ENCODE peak calls at places on chromosomes 16 and 17, in seven cellular contexts. Y, V, U, R, D, C and Q are unnamed samples.
A peak's percentile ranks its signal among the peaks of the same experiment; 100 is the strongest.

GRCh38 chr16:15536813-15537212 is 102.4 kb downstream of the BMERB1 start:
- DNase-seq in Y (no peak), V (no peak), U (no peak), R (no peak), D (no peak), C (no peak), Q (no peak)

GRCh38 chr16:31350275-31351005 is 4.5 kb upstream of the ITGAX start:
- DNase-seq in Y (peak; percentile 56), V (no peak), U (no peak), R (no peak), D (peak; percentile 73), C (no peak), Q (no peak)

GRCh38 chr16:12801511-12802042 is 2.1 kb downstream of the CPPED1 start:
- DNase-seq in Y (peak; percentile 12), V (no peak), U (peak; percentile 3), R (peak; percentile 69), D (no peak), C (no peak), Q (no peak)

GRCh38 chr17:43601280-43602050 is 55.3 kb upstream of the ETV4 start:
- DNase-seq in Y (no peak), V (peak; percentile 25), U (peak; percentile 27), R (peak; percentile 70), D (no peak), C (no peak), Q (no peak)

GRCh38 chr17:80779961-80780380 is 211.7 kb upstream of the CHMP6 start:
- DNase-seq in Y (no peak), V (no peak), U (no peak), R (peak; percentile 19), D (no peak), C (no peak), Q (peak; percentile 48)

GRCh38 chr16:15861996-15862395 is 5.2 kb upstream of the MYH11 start:
- DNase-seq in Y (no peak), V (no peak), U (no peak), R (no peak), D (no peak), C (no peak), Q (no peak)

GRCh38 chr16:52799149-52799548 is 252.2 kb upstream of the TOX3 start:
- DNase-seq in Y (no peak), V (no peak), U (no peak), R (no peak), D (no peak), C (no peak), Q (no peak)

GRCh38 chr17:49213803-49214202 is 3.3 kb downstream of the ABI3 start:
- DNase-seq in Y (no peak), V (no peak), U (no peak), R (no peak), D (no peak), C (no peak), Q (no peak)

GRCh38 chr16:78538919-78539318 is 439.5 kb downstream of the WWOX start:
- DNase-seq in Y (no peak), V (no peak), U (no peak), R (no peak), D (no peak), C (no peak), Q (no peak)

GRCh38 chr17:8318536-8318935 is 8.5 kb downstream of the ARHGEF15 start:
- DNase-seq in Y (no peak), V (no peak), U (no peak), R (no peak), D (no peak), C (no peak), Q (no peak)

GRCh38 chr17:8322078-8322477 is 12.0 kb downstream of the ARHGEF15 start:
- DNase-seq in Y (no peak), V (no peak), U (no peak), R (no peak), D (no peak), C (no peak), Q (no peak)

GRCh38 chr17:8320262-8320661 is 10.2 kb downstream of the ARHGEF15 start:
- DNase-seq in Y (no peak), V (no peak), U (no peak), R (no peak), D (no peak), C (no peak), Q (no peak)

GRCh38 chr17:8318010-8318409 is 8.0 kb downstream of the ARHGEF15 start:
- DNase-seq in Y (no peak), V (no peak), U (no peak), R (no peak), D (no peak), C (no peak), Q (no peak)

GRCh38 chr17:8320990-8321389 is 10.9 kb downstream of the ARHGEF15 start:
- DNase-seq in Y (no peak), V (no peak), U (no peak), R (no peak), D (no peak), C (no peak), Q (no peak)
- H3K4me1 ChIP-seq in Y (no peaks in the 10 kb centered on the region), V (no peaks in the 10 kb centered on the region), U (no peaks in the 10 kb centered on the region), R (no peaks in the 10 kb centered on the region), D (peaks cover 16% of the 10 kb centered on the region), C (no peaks in the 10 kb centered on the region), Q (no peaks in the 10 kb centered on the region)

GRCh38 chr16:66554021-66554420 is 1.6 kb downstream of the CKLF start:
- DNase-seq in Y (no peak), V (no peak), U (no peak), R (no peak), D (no peak), C (no peak), Q (no peak)
- H3K4me1 ChIP-seq in Y (peaks cover 87% of the 10 kb centered on the region), V (no peaks in the 10 kb centered on the region), U (peaks cover 19% of the 10 kb centered on the region), R (peaks cover 11% of the 10 kb centered on the region), D (peaks cover 63% of the 10 kb centered on the region), C (peaks cover 63% of the 10 kb centered on the region), Q (peaks cover 34% of the 10 kb centered on the region)

GRCh38 chr17:17200831-17201230 is 5.3 kb downstream of the PLD6 start:
- DNase-seq in Y (no peak), V (no peak), U (no peak), R (no peak), D (no peak), C (no peak), Q (no peak)

GRCh38 chr17:17201271-17201670 is 4.9 kb downstream of the PLD6 start:
- DNase-seq in Y (no peak), V (no peak), U (no peak), R (no peak), D (no peak), C (no peak), Q (no peak)

GRCh38 chr17:17203173-17203730 is 2.9 kb downstream of the PLD6 start:
- DNase-seq in Y (no peak), V (no peak), U (no peak), R (no peak), D (no peak), C (no peak), Q (no peak)

GRCh38 chr17:17200311-17200710 is 5.8 kb downstream of the PLD6 start:
- DNase-seq in Y (no peak), V (no peak), U (no peak), R (no peak), D (no peak), C (no peak), Q (no peak)

GRCh38 chr17:17201907-17202306 is 4.2 kb downstream of the PLD6 start:
- DNase-seq in Y (no peak), V (no peak), U (no peak), R (no peak), D (no peak), C (no peak), Q (no peak)
- H3K4me1 ChIP-seq in Y (peaks cover 26% of the 10 kb centered on the region), V (peaks cover 19% of the 10 kb centered on the region), U (peaks cover 12% of the 10 kb centered on the region), R (peaks cover 14% of the 10 kb centered on the region), D (peaks cover 31% of the 10 kb centered on the region), C (peaks cover 31% of the 10 kb centered on the region), Q (peaks cover 72% of the 10 kb centered on the region)

GRCh38 chr16:67158637-67159600 is 790 bp downstream of the TRADD start:
- DNase-seq in Y (peak; percentile 92), V (no peak), U (no peak), R (peak; percentile 30), D (peak; percentile 79), C (peak; percentile 78), Q (no peak)
- H3K4me1 ChIP-seq in Y (peaks cover 72% of the 10 kb centered on the region), V (peaks cover 27% of the 10 kb centered on the region), U (peaks cover 44% of the 10 kb centered on the region), R (peaks cover 4% of the 10 kb centered on the region), D (peaks cover 53% of the 10 kb centered on the region), C (peaks cover 69% of the 10 kb centered on the region), Q (no peaks in the 10 kb centered on the region)

GRCh38 chr17:81801327-81801726 is 2.6 kb upstream of the GCGR start:
- DNase-seq in Y (no peak), V (no peak), U (no peak), R (no peak), D (no peak), C (no peak), Q (no peak)
- H3K4me1 ChIP-seq in Y (peaks cover 8% of the 10 kb centered on the region), V (no peaks in the 10 kb centered on the region), U (no peaks in the 10 kb centered on the region), R (no peaks in the 10 kb centered on the region), D (peaks cover 10% of the 10 kb centered on the region), C (no peaks in the 10 kb centered on the region), Q (no peaks in the 10 kb centered on the region)

GRCh38 chr16:66552288-66553143 is at the start of gene CKLF:
- DNase-seq in Y (peak; percentile 94), V (peak; percentile 82), U (peak; percentile 73), R (peak; percentile 79), D (peak; percentile 93), C (peak; percentile 92), Q (peak; percentile 81)
- H3K4me1 ChIP-seq in Y (peaks cover 83% of the 10 kb centered on the region), V (no peaks in the 10 kb centered on the region), U (peaks cover 32% of the 10 kb centered on the region), R (peaks cover 11% of the 10 kb centered on the region), D (peaks cover 77% of the 10 kb centered on the region), C (peaks cover 72% of the 10 kb centered on the region), Q (no peaks in the 10 kb centered on the region)

GRCh38 chr17:39816272-39816671 is 47.8 kb downstream of the IKZF3 start:
- DNase-seq in Y (no peak), V (no peak), U (no peak), R (no peak), D (no peak), C (no peak), Q (no peak)
- H3K4me1 ChIP-seq in Y (peaks cover 63% of the 10 kb centered on the region), V (no peaks in the 10 kb centered on the region), U (peaks cover 7% of the 10 kb centered on the region), R (no peaks in the 10 kb centered on the region), D (no peaks in the 10 kb centered on the region), C (peaks cover 88% of the 10 kb centered on the region), Q (no peaks in the 10 kb centered on the region)

GRCh38 chr16:86427327-86427935 is 82.9 kb upstream of the FOXF1 start:
- DNase-seq in Y (no peak), V (no peak), U (no peak), R (peak; percentile 64), D (no peak), C (no peak), Q (no peak)

GRCh38 chr16:86426243-86426642 is 84.1 kb upstream of the FOXF1 start:
- DNase-seq in Y (no peak), V (no peak), U (no peak), R (no peak), D (no peak), C (no peak), Q (no peak)

GRCh38 chr16:86421995-86422394 is 88.3 kb upstream of the FOXF1 start:
- DNase-seq in Y (no peak), V (no peak), U (no peak), R (no peak), D (no peak), C (no peak), Q (no peak)

GRCh38 chr16:86424413-86424812 is 85.9 kb upstream of the FOXF1 start:
- DNase-seq in Y (no peak), V (no peak), U (no peak), R (peak; percentile 25), D (no peak), C (no peak), Q (no peak)

GRCh38 chr16:86424968-86425367 is 85.4 kb upstream of the FOXF1 start:
- DNase-seq in Y (no peak), V (no peak), U (no peak), R (no peak), D (no peak), C (no peak), Q (no peak)
- H3K4me1 ChIP-seq in Y (no peaks in the 10 kb centered on the region), V (no peaks in the 10 kb centered on the region), U (no peaks in the 10 kb centered on the region), R (no peaks in the 10 kb centered on the region), D (no peaks in the 10 kb centered on the region), C (no peaks in the 10 kb centered on the region), Q (no peaks in the 10 kb centered on the region)